ENCODE peak calls at places on chromosome 4, in four cellular contexts. N is ELR, D is fibroblast of pulmonary artery, O is NCI-H1092 treated with DMSO at 0.1 percent for 48 hours. R is an unnamed sample.

GRCh38 chr4:129167640-129168260 is 71.8 kb downstream of the C4orf33 start:
- DNase-seq in N (no peak), D (no peak), O (no peak), R (peak)

GRCh38 chr4:140284449-140284848 is 89.0 kb upstream of the SCOC start:
- DNase-seq in N (no peak), D (no peak), O (no peak), R (no peak)

GRCh38 chr4:140717313-140717712 is 38.9 kb downstream of the TBC1D9 start:
- DNase-seq in N (peak), D (no peak), O (no peak), R (peak)

GRCh38 chr4:79651516-79651915 is 243.5 kb upstream of the GK2 start:
- DNase-seq in N (no peak), D (peak), O (no peak), R (peak)

GRCh38 chr4:85740431-85740861 is 265.5 kb downstream of the ARHGAP24 start:
- DNase-seq in N (peak), D (no peak), O (no peak), R (no peak)

GRCh38 chr4:98945297-98945850 is 16.4 kb upstream of the EIF4E start:
- DNase-seq in N (no peak), D (peak), O (no peak), R (no peak)

GRCh38 chr4:149095798-149096197 is 653.6 kb upstream of the NR3C2 start:
- DNase-seq in N (no peak), D (peak), O (no peak), R (no peak)

GRCh38 chr4:172035573-172035972 is 222.4 kb downstream of the GALNTL6 start:
- DNase-seq in N (no peak), D (no peak), O (no peak), R (peak)

R was measured in endothelial cell of umbilical vein.